ENCODE peak calls at places on chromosomes 7 and 10, in four cellular contexts. J, Q, I and E are unnamed samples.

GRCh38 chr7:75986147-75986781 is 8.1 kb downstream of the TMEM120A start:
- DNase-seq in J (no peak), I (no peak), Q (no peak), E (no peak)

GRCh38 chr10:117348236-117348635 is 27.0 kb downstream of the PDZD8 start:
- DNase-seq in I (no peak), J (no peak), Q (no peak), E (no peak)

GRCh38 chr7:129664029-129665012 is 52.8 kb downstream of the NRF1 start:
- DNase-seq in Q (peak; percentile 83), I (no peak), J (peak; percentile 47), E (no peak)

GRCh38 chr10:43928425-43928968 is 279.8 kb upstream of the ZNF32 start:
- DNase-seq in J (no peak), Q (no peak), I (no peak), E (no peak)

GRCh38 chr10:57314046-57314445 is 953.0 kb upstream of the ZWINT start:
- DNase-seq in J (no peak), Q (no peak), I (no peak), E (no peak)

GRCh38 chr7:30029696-30030095 is 1.5 kb downstream of the PLEKHA8 start:
- DNase-seq in J (no peak), I (no peak), Q (no peak), E (no peak)

GRCh38 chr7:155293721-155294642 is 3.7 kb upstream of the INSIG1 start:
- DNase-seq in I (no peak), J (no peak), Q (no peak), E (no peak)

GRCh38 chr10:63707254-63707910 is 186.2 kb downstream of the REEP3 start:
- DNase-seq in J (peak; percentile 27), I (no peak), Q (peak; percentile 99), E (no peak)

GRCh38 chr7:137399827-137400823 is 56.6 kb upstream of the PTN start:
- DNase-seq in Q (peak; percentile 74), J (peak; percentile 80), I (no peak), E (no peak)

GRCh38 chr10:68261132-68261856 is 29.4 kb upstream of the ATOH7 start:
- DNase-seq in J (no peak), I (no peak), Q (no peak), E (no peak)

GRCh38 chr7:8105449-8106095 is 137.0 kb downstream of the GLCCI1 start:
- DNase-seq in I (no peak), Q (no peak), J (no peak), E (no peak)

GRCh38 chr7:150820148-150820547 is 19.6 kb downstream of the TMEM176A start:
- DNase-seq in I (no peak), Q (no peak), J (no peak), E (no peak)

GRCh38 chr7:155798673-155799439 is 13.4 kb downstream of the SHH start:
- DNase-seq in Q (no peak), I (no peak), J (no peak), E (no peak)

GRCh38 chr7:64884913-64885370 is 18.1 kb upstream of the ZNF273 start:
- DNase-seq in J (no peak), Q (no peak), I (no peak), E (peak; percentile 15)

GRCh38 chr7:100053201-100053600 is 3.6 kb downstream of the ZSCAN21 start:
- DNase-seq in J (peak; percentile 68), I (no peak), Q (peak; percentile 86), E (no peak)

GRCh38 chr7:234712-235553 is 42.6 kb downstream of the FAM20C start:
- DNase-seq in I (no peak), J (no peak), Q (peak; percentile 71), E (no peak)

GRCh38 chr7:137878333-137878961 is 31.7 kb upstream of the DGKI start:
- DNase-seq in I (no peak), Q (peak; percentile 33), J (peak; percentile 21), E (no peak)

GRCh38 chr10:78852856-78853255 is 215.9 kb upstream of the ZMIZ1 start:
- DNase-seq in I (peak; percentile 68), Q (peak; percentile 4), J (peak; percentile 80), E (peak; percentile 69)

GRCh38 chr10:13831711-13832110 is 244.9 kb downstream of the PRPF18 start:
- DNase-seq in Q (no peak), J (peak; percentile 57), I (no peak), E (no peak)

GRCh38 chr10:71517310-71518159 is 120.8 kb downstream of the CDH23 start:
- DNase-seq in I (no peak), Q (no peak), J (no peak), E (no peak)

GRCh38 chr10:76981251-76981650 is 656.4 kb downstream of the KCNMA1 start:
- DNase-seq in I (no peak), J (no peak), Q (no peak), E (no peak)

GRCh38 chr10:8416192-8416701 is 361.8 kb downstream of the GATA3 start:
- DNase-seq in I (no peak), Q (no peak), J (no peak), E (no peak)

GRCh38 chr7:111958431-111958830 is 247.8 kb downstream of the DOCK4 start:
- DNase-seq in J (no peak), Q (no peak), I (no peak), E (no peak)

GRCh38 chr7:50121269-50121668 is 28.2 kb upstream of the ZPBP start:
- DNase-seq in Q (no peak), I (no peak), J (no peak), E (no peak)

GRCh38 chr7:39016609-39017008 is 38.9 kb downstream of the POU6F2 start:
- DNase-seq in Q (no peak), I (no peak), J (peak; percentile 10), E (no peak)

GRCh38 chr7:25894002-25894901 is 257.7 kb upstream of the NFE2L3 start:
- DNase-seq in I (peak; percentile 60), Q (no peak), J (peak; percentile 92), E (peak; percentile 75)

GRCh38 chr10:110516815-110517492 is 19.2 kb downstream of the DUSP5 start:
- DNase-seq in Q (no peak), J (no peak), I (no peak), E (no peak)

GRCh38 chr7:55474944-55475911 is 97.1 kb downstream of the VOPP1 start:
- DNase-seq in I (no peak), J (no peak), Q (no peak), E (peak; percentile 23)

GRCh38 chr7:19572566-19572965 is 136.3 kb downstream of the POLR1F start:
- DNase-seq in J (no peak), I (no peak), Q (no peak), E (no peak)

GRCh38 chr10:74585231-74586087 is 240.9 kb upstream of the KAT6B start:
- DNase-seq in J (peak; percentile 10), Q (peak; percentile 0), I (no peak), E (no peak)

GRCh38 chr10:16116404-16117304 is 256.3 kb upstream of the MINDY3 start:
- DNase-seq in I (peak; percentile 47), Q (no peak), J (peak; percentile 62), E (no peak)

DNA sequence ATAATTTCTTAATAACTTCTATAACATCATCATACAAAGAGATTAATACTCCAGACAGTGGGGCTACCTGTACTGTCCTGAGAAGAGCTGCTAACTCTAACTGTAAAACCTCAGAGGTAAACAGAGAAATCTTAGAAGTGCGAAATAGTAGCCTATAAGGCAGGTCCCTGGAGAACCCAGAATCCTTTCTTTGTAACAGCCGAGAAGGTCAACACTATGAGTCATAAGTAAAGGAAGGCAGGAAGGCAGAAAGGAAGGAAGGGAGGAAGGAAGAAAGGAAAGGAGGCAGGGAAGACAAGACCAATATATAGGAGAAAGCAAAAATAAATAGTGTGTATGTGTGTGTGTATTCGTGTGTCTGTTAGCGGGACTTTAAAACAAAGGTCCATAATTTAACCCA is 540.6 kb downstream of the ZWINT start:
- DNase-seq in I (no peak), J (peak; percentile 44), Q (no peak), E (no peak)
- H4K5ac ChIP-seq in I (no peak overlapping the region), J (no peak overlapping the region), Q (no peak overlapping the region), E (no peak overlapping the region)

DNA sequence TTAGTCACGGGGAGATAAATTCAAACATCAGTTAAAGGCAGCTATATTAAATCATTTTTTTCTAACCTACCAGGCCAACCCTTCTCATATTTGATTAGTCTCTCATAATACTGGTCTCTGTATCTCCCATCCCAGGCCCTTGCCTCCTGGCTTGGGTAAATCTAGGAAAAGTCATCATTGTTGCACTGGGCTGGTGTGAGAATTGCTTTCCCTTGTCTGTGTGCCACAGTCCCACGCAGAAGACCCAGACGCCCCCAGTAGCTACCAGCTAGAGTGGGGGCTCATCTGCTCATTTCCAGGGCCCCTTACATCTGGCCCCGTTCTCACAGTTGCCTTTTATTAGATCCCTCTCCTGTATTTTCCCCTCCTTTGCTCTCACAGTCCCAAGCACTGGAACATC is 67.6 kb upstream of the VIPR2 start:
- DNase-seq in Q (no peak), J (no peak), I (peak; percentile 7), E (no peak)
- H4K5ac ChIP-seq in Q (no peak overlapping the region), J (no peak overlapping the region), I (no peak overlapping the region), E (no peak overlapping the region)

DNA sequence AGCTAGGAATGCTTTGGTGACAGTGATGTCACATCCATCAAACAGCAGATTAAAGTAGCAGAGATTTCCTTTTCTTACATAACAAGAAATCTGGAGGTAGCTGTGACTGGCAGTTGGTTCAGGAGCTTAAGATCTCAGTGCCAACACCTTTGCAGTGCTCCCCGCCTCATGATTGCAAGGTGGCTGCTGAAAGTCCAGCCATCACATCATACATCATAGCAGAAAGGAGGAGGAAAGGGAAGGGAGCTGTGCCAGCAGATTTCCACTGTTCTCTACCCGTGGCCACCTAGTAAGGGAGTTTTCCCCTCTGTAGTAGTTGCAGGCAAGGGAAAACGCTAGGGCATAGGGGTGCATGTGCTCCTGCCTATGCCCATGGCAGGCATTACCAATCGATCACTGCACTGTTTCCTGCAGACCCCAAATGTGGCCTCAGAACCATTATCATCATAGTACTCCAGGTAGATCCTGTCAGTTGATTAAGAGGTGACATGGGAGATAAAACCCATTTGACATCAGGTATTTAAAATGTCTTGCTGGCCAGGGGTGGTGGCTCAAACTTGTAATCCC is 57.9 kb upstream of the GTF2IRD1 start:
- DNase-seq in J (no peak), I (no peak), Q (no peak), E (no peak)
- H4K5ac ChIP-seq in J (no peak overlapping the region), I (no peak overlapping the region), Q (no peak overlapping the region), E (no peak overlapping the region)

DNA sequence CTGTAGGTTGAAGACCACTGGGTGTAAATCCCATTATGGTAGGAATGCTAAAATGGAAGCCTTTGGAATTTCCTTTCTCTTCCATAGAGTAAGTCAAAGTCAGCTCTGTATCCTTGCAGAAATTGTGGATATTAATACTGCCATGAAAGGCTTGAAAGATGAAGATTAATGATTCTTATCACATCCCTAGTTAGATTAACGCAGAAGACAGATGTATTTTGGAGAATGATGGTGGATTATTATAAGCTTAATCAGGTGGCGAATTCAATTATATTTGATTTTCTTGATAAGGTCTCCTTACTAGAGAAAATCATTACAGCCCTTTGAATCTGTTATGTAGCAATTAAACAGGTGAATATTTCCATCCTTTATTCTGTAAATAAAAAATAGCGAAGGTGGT is 270.1 kb downstream of the PHF14 start:
- DNase-seq in J (no peak), I (no peak), Q (no peak), E (no peak)
- H4K5ac ChIP-seq in J (no peak overlapping the region), I (no peak overlapping the region), Q (no peak overlapping the region), E (no peak overlapping the region)

GRCh38 chr10:115167716-115168115 is 74.6 kb downstream of the ATRNL1 start:
- DNase-seq in J (no peak), Q (no peak), I (no peak), E (no peak)
- H4K5ac ChIP-seq in J (no peak overlapping the region), Q (no peak overlapping the region), I (no peak overlapping the region), E (no peak overlapping the region)

GRCh38 chr10:52437205-52437646 is 123.1 kb downstream of the DKK1 start:
- DNase-seq in J (no peak), I (no peak), Q (peak; percentile 2), E (no peak)
- H4K5ac ChIP-seq in J (no peak overlapping the region), I (no peak overlapping the region), Q (peak overlapping the region; percentile 53), E (no peak overlapping the region)